ENCODE peak calls at places on chromosomes 12 and 14, in five cellular contexts. O, S, Z, N and L are unnamed samples.

GRCh38 chr12:113135178-113136127 is at the start of gene RASAL1:
- ATAC-seq in O (peak; percentile 91), S (peak; percentile 95), Z (peak; percentile 79), N (peak; percentile 37), L (no peak)

GRCh38 chr14:27006520-27006919 is 408.7 kb upstream of the NOVA1 start:
- ATAC-seq in O (no peak), S (no peak), Z (no peak), N (no peak), L (no peak)

GRCh38 chr12:81520064-81520945 is 238.8 kb downstream of the PPFIA2 start:
- ATAC-seq in O (peak; percentile 69), S (no peak), Z (peak; percentile 71), N (no peak), L (no peak)

GRCh38 chr14:52073251-52073650 is 4.4 kb upstream of the NID2 start:
- ATAC-seq in O (no peak), S (no peak), Z (no peak), N (no peak), L (no peak)

GRCh38 chr12:79296871-79297270 is 393.9 kb downstream of the PAWR start:
- ATAC-seq in O (no peak), S (no peak), Z (no peak), N (no peak), L (no peak)

GRCh38 chr14:61774861-61775260 is 12.6 kb downstream of the SNAPC1 start:
- ATAC-seq in O (no peak), S (no peak), Z (no peak), N (no peak), L (no peak)

GRCh38 chr12:13941258-13942249 is 39.8 kb downstream of the GRIN2B start:
- ATAC-seq in O (peak; percentile 92), S (peak; percentile 72), Z (peak; percentile 99), N (peak; percentile 62), L (no peak)

GRCh38 chr12:14979468-14979867 is 6.6 kb downstream of the PDE6H start:
- ATAC-seq in O (peak; percentile 40), S (no peak), Z (no peak), N (no peak), L (no peak)

GRCh38 chr12:92055877-92056276 is 89.8 kb downstream of the BTG1 start:
- ATAC-seq in O (peak; percentile 65), S (peak; percentile 49), Z (no peak), N (no peak), L (no peak)

GRCh38 chr14:36524874-36525745 is 5.1 kb upstream of the NKX2-1 start:
- ATAC-seq in O (peak; percentile 56), S (peak; percentile 91), Z (peak; percentile 84), N (peak; percentile 29), L (no peak)

GRCh38 chr12:11543513-11544168 is 105.8 kb upstream of the ETV6 start:
- ATAC-seq in O (no peak), S (no peak), Z (no peak), N (no peak), L (peak; percentile 30)

GRCh38 chr12:39441963-39442894 is 691 bp downstream of the KIF21A start:
- ATAC-seq in O (peak; percentile 45), S (peak; percentile 54), Z (peak; percentile 24), N (peak; percentile 25), L (peak; percentile 0)

GRCh38 chr12:126404293-126404851 is 1339.1 kb downstream of the AACS start:
- ATAC-seq in O (no peak), S (no peak), Z (no peak), N (no peak), L (no peak)

GRCh38 chr12:45223868-45224267 is 8.0 kb downstream of the ANO6 start:
- ATAC-seq in O (peak; percentile 50), S (no peak), Z (no peak), N (no peak), L (no peak)

GRCh38 chr12:49895773-49896172 is 7.9 kb downstream of the FAIM2 start:
- ATAC-seq in O (no peak), S (no peak), Z (no peak), N (no peak), L (no peak)

GRCh38 chr12:61525331-61525730 is 734.9 kb upstream of the USP15 start:
- ATAC-seq in O (no peak), S (no peak), Z (no peak), N (no peak), L (no peak)

GRCh38 chr12:29216266-29216665 is 67.2 kb downstream of the FAR2 start:
- ATAC-seq in O (no peak), S (no peak), Z (no peak), N (no peak), L (no peak)

GRCh38 chr12:12582193-12582881 is 19.7 kb upstream of the DUSP16 start:
- ATAC-seq in O (peak; percentile 70), S (no peak), Z (peak; percentile 74), N (no peak), L (no peak)

GRCh38 chr14:101075025-101075800 is 171.7 kb upstream of the RTL1 start:
- ATAC-seq in O (peak; percentile 75), S (no peak), Z (no peak), N (no peak), L (no peak)

GRCh38 chr14:50769893-50770500 is 61.0 kb downstream of the NIN start:
- ATAC-seq in O (no peak), S (no peak), Z (no peak), N (no peak), L (no peak)

DNA sequence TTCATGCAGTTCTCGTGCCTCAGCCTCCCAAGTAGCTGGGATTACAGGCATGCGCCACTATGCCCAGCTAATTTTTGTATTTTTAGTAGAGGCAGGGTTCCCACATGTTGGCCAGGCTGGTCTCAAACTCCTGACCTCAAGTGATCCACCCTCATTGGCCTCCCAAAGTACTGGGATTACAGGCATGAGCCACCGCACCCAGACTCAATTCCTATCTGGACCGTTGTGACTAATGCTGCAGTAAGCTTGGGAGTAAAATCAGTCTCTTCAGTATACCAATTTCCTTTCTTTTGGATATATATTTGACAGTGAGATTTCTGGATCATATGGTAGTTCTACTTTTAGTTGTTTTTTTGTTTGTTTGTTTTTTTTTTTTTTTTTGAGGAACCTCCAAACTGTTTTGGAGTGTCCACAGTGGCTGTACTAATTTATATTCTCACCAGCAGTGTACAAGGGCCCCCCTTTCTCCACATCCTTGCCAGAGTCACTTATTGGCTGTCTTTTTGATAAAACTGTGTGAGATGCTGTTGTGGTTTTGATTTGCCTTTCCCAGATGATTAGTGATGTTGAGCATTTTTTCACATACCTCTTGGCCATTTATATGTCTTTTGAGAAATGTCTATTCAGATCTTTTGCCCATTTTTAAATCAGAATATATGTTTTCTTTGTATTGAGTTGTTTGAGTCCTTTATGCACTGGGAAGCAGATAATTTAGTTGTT is 37.3 kb upstream of the EVL start:
- ATAC-seq in O (no peak), S (no peak), Z (no peak), N (no peak), L (no peak)
- TF ChIP-seq EP300 in O (no peak), S (no peak), Z (no peak), N (no peak), L (no peak)

GRCh38 chr14:76126066-76126465 is 25.7 kb upstream of the GPATCH2L start:
- ATAC-seq in O (no peak), S (no peak), Z (no peak), N (no peak), L (no peak)
- TF ChIP-seq POLR2AphosphoS5 in O (no peak), S (no peak), Z (no peak), N (no peak), L (no peak)

GRCh38 chr12:6053541-6053940 is 70.9 kb downstream of the VWF start:
- ATAC-seq in O (no peak), S (no peak), Z (peak; percentile 54), N (peak; percentile 15), L (no peak)
- TF ChIP-seq POLR2A in O (no peak), S (no peak), Z (no peak), N (no peak), L (no peak)

GRCh38 chr12:93299262-93299846 is 78.4 kb upstream of the NUDT4 start:
- ATAC-seq in O (no peak), S (no peak), Z (no peak), N (no peak), L (no peak)
- TF ChIP-seq EP300 in O (no peak), S (no peak), Z (no peak), N (no peak), L (no peak)

DNA sequence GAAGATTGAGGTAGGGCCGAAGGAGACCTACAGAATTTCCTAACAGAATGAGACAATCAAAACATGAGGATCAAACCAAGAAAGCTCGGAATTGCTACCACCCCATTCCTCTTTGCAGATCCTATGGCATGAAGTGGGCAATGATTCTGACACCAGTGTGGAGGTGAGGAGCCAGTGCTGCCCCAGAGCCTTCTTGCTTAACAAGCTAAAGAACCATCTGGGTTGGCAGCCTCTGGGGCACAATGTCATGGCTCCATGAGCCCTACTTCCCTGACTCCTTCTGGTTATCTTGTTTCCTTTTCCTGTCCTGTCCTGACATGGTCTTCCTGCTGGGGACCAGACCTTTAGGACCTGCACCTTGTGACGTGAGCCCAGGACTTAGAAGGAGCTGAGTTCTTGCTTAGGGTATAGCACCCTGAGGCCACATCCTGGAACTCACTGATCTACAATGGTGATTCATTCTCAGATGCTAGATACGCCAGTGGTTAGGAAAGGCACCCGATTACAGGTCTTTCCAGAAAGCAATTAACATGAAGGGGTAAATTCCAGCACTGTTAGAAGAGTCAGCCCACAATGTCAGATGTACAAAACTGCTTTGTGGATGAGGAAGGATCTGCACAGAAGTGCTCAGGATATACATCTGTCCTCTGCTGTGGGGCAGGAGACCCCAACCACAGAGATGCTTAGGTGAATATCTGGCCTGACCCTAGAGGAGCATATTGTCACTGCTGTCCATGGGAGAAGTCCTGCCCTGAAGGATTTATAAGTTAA is 324.2 kb downstream of the ZFP36L1 start:
- ATAC-seq in O (peak; percentile 50), S (no peak), Z (no peak), N (no peak), L (no peak)
- TF ChIP-seq POLR2AphosphoS5 in O (no peak), S (no peak), Z (no peak), N (no peak), L (peak; percentile 15)

DNA sequence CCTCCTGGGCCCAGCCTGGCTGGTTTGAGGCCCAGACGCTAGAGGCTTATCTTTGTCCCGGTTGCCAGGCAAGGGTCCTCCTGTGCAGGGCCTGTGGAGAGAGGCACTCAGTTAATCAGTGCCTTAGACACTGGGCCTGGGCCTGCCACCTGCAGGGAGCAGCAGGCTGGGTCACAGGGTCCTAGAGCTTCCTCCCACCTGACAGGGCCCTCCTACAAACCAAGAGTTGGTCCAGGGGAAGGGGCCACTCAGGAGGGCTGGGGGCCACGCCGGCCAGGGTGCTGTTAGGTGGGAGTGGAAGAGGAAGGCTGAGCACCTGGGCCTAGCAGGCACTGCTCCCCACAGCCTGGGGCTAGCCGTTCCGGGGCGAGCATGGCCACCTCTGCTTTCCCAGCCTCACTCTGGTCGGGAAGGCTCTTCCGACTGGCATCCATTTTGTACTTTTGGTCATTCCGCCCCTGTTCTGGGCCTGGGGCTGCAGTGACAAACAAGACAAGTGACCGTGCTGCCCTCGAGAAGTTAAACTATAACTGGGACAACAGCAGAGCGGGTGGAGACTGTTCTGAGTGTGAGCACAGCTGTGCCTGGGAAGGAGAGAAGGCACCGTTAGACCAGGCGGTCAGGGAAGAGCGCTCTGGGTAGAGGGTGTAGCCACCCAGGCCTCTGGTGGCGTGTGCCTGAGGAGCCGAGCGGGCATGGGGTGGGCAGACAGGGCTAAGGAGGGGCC is 27.2 kb downstream of the FBRSL1 start:
- ATAC-seq in O (no peak), S (no peak), Z (peak; percentile 91), N (no peak), L (no peak)
- TF ChIP-seq POLR2A in O (no peak), S (no peak), Z (peak; percentile 59), N (no peak), L (no peak)